ENCODE peak calls at places on chromosomes 11 and 22, in five cellular contexts. T is body of pancreas; I is adrenal gland; B is T-helper 2 cell; J is stimulated activated CD4-positive, alpha-beta T cell treated with anti-CD3 and anti-CD28 coated beads, Interleukin-4, amount 100 ng/mL, for 1 hour. F is an unnamed sample.

GRCh38 chr11:68354181-68354872 is 41.9 kb downstream of the LRP5 start:
- DNase-seq in T (peak), I (peak), B (no peak), J (no peak), F (no peak)

GRCh38 chr11:118930152-118930712 is 4.5 kb upstream of the BCL9L start:
- DNase-seq in T (peak), I (peak), B (peak), J (peak), F (peak)

GRCh38 chr11:65892661-65893317 is 2.3 kb downstream of the CCDC85B start:
- DNase-seq in T (no peak), I (no peak), B (no peak), J (no peak), F (no peak)

GRCh38 chr11:46675288-46675851 is 25.0 kb downstream of the ARHGAP1 start:
- DNase-seq in T (peak), I (peak), B (no peak), J (no peak), F (no peak)

GRCh38 chr11:44324787-44325525 is 15.0 kb upstream of the ALX4 start:
- DNase-seq in T (no peak), I (no peak), B (no peak), J (no peak), F (no peak)

GRCh38 chr22:46546466-46547178 is 9.2 kb upstream of the CELSR1 start:
- DNase-seq in T (peak), I (peak), B (no peak), J (no peak), F (no peak)

GRCh38 chr11:86442827-86443226 is 68.1 kb downstream of the CCDC81 start:
- DNase-seq in T (no peak), I (no peak), B (no peak), J (no peak), F (no peak)

GRCh38 chr11:61472282-61472681 is 36.3 kb upstream of the LRRC10B start:
- DNase-seq in T (no peak), I (peak), B (no peak), J (no peak), F (no peak)

F was measured in T-cell.